ENCODE peak calls at places on chromosomes 5 and 9, in nine cellular contexts. One of them, this sample, is unnamed.

GRCh38 chr5:73039082-73039481 is 81.3 kb upstream of the TMEM171 start:
- DNase-seq in fibroblast of lung: peak; percentile 8
- DNase-seq in aorta: no peak
- DNase-seq in lower lobe of right lung: no peak
- DNase-seq in lung: no peak
- DNase-seq in tibial nerve: no peak
- DNase-seq in IMR-90: peak; percentile 13
- DNase-seq in thoracic aorta: no peak
- DNase-seq in right cardiac atrium: no peak
- DNase-seq in this sample: no peak

GRCh38 chr5:179244051-179244450 is 101.2 kb downstream of the ADAMTS2 start:
- DNase-seq in fibroblast of lung: no peak
- DNase-seq in aorta: no peak
- DNase-seq in lower lobe of right lung: no peak
- DNase-seq in lung: no peak
- DNase-seq in tibial nerve: no peak
- DNase-seq in IMR-90: no peak
- DNase-seq in thoracic aorta: no peak
- DNase-seq in right cardiac atrium: no peak
- DNase-seq in this sample: no peak

GRCh38 chr5:81408496-81408895 is 14.6 kb upstream of the ACOT12 start:
- DNase-seq in fibroblast of lung: no peak
- DNase-seq in aorta: no peak
- DNase-seq in lower lobe of right lung: no peak
- DNase-seq in lung: no peak
- DNase-seq in tibial nerve: no peak
- DNase-seq in IMR-90: no peak
- DNase-seq in thoracic aorta: no peak
- DNase-seq in right cardiac atrium: no peak
- DNase-seq in this sample: no peak

GRCh38 chr9:96344458-96345180 is 38.9 kb downstream of the SLC35D2 start:
- DNase-seq in fibroblast of lung: peak; percentile 97
- DNase-seq in aorta: no peak
- DNase-seq in lower lobe of right lung: no peak
- DNase-seq in lung: peak; percentile 38
- DNase-seq in tibial nerve: peak; percentile 34
- DNase-seq in IMR-90: peak; percentile 95
- DNase-seq in thoracic aorta: no peak
- DNase-seq in right cardiac atrium: peak; percentile 61
- DNase-seq in this sample: peak; percentile 88

GRCh38 chr5:84091400-84091799 is 293.3 kb downstream of the EDIL3 start:
- DNase-seq in fibroblast of lung: no peak
- DNase-seq in aorta: no peak
- DNase-seq in lower lobe of right lung: no peak
- DNase-seq in lung: no peak
- DNase-seq in tibial nerve: no peak
- DNase-seq in IMR-90: no peak
- DNase-seq in thoracic aorta: no peak
- DNase-seq in right cardiac atrium: no peak
- DNase-seq in this sample: peak; percentile 18

GRCh38 chr5:143682221-143682620 is 129.7 kb upstream of the HMHB1 start:
- DNase-seq in fibroblast of lung: no peak
- DNase-seq in aorta: no peak
- DNase-seq in lower lobe of right lung: no peak
- DNase-seq in lung: no peak
- DNase-seq in tibial nerve: no peak
- DNase-seq in IMR-90: peak; percentile 79
- DNase-seq in thoracic aorta: no peak
- DNase-seq in right cardiac atrium: no peak
- DNase-seq in this sample: no peak

GRCh38 chr9:77449177-77450092 is 198.7 kb downstream of the GNA14 start:
- DNase-seq in fibroblast of lung: peak; percentile 99
- DNase-seq in aorta: no peak
- DNase-seq in lower lobe of right lung: no peak
- DNase-seq in lung: peak; percentile 68
- DNase-seq in tibial nerve: no peak
- DNase-seq in IMR-90: peak; percentile 84
- DNase-seq in thoracic aorta: no peak
- DNase-seq in right cardiac atrium: peak; percentile 60
- DNase-seq in this sample: peak; percentile 80

GRCh38 chr9:134185536-134186011 is 21.2 kb upstream of the RNU6ATAC start:
- DNase-seq in fibroblast of lung: peak; percentile 30
- DNase-seq in aorta: peak; percentile 24
- DNase-seq in lower lobe of right lung: no peak
- DNase-seq in lung: no peak
- DNase-seq in tibial nerve: no peak
- DNase-seq in IMR-90: no peak
- DNase-seq in thoracic aorta: no peak
- DNase-seq in right cardiac atrium: no peak
- DNase-seq in this sample: no peak

GRCh38 chr5:180026725-180027448 is 44.7 kb downstream of the RNF130 start:
- DNase-seq in fibroblast of lung: peak; percentile 31
- DNase-seq in aorta: no peak
- DNase-seq in lower lobe of right lung: no peak
- DNase-seq in lung: no peak
- DNase-seq in tibial nerve: no peak
- DNase-seq in IMR-90: no peak
- DNase-seq in thoracic aorta: no peak
- DNase-seq in right cardiac atrium: no peak
- DNase-seq in this sample: no peak

GRCh38 chr9:69143291-69143690 is 30.8 kb upstream of the TJP2 start:
- DNase-seq in fibroblast of lung: no peak
- DNase-seq in aorta: no peak
- DNase-seq in lower lobe of right lung: no peak
- DNase-seq in lung: no peak
- DNase-seq in tibial nerve: no peak
- DNase-seq in IMR-90: no peak
- DNase-seq in thoracic aorta: no peak
- DNase-seq in right cardiac atrium: no peak
- DNase-seq in this sample: no peak

GRCh38 chr5:154209591-154210081 is 19.1 kb downstream of the GALNT10 start:
- DNase-seq in fibroblast of lung: peak; percentile 55
- DNase-seq in aorta: no peak
- DNase-seq in lower lobe of right lung: no peak
- DNase-seq in lung: no peak
- DNase-seq in tibial nerve: no peak
- DNase-seq in IMR-90: no peak
- DNase-seq in thoracic aorta: no peak
- DNase-seq in right cardiac atrium: no peak
- DNase-seq in this sample: no peak

GRCh38 chr9:129613520-129614175 is 7.3 kb downstream of the C9orf50 start:
- DNase-seq in fibroblast of lung: no peak
- DNase-seq in aorta: no peak
- DNase-seq in lower lobe of right lung: no peak
- DNase-seq in lung: no peak
- DNase-seq in tibial nerve: no peak
- DNase-seq in IMR-90: no peak
- DNase-seq in thoracic aorta: no peak
- DNase-seq in right cardiac atrium: no peak
- DNase-seq in this sample: peak; percentile 16

GRCh38 chr9:117551171-117551570 is 136.3 kb upstream of the ASTN2 start:
- DNase-seq in fibroblast of lung: no peak
- DNase-seq in aorta: no peak
- DNase-seq in lower lobe of right lung: no peak
- DNase-seq in lung: no peak
- DNase-seq in tibial nerve: no peak
- DNase-seq in IMR-90: no peak
- DNase-seq in thoracic aorta: no peak
- DNase-seq in right cardiac atrium: no peak
- DNase-seq in this sample: no peak

GRCh38 chr5:51194626-51195025 is 188.6 kb upstream of the ISL1 start:
- DNase-seq in fibroblast of lung: no peak
- DNase-seq in aorta: no peak
- DNase-seq in lower lobe of right lung: no peak
- DNase-seq in lung: no peak
- DNase-seq in tibial nerve: no peak
- DNase-seq in IMR-90: no peak
- DNase-seq in thoracic aorta: no peak
- DNase-seq in right cardiac atrium: no peak
- DNase-seq in this sample: no peak

GRCh38 chr9:131214457-131214856 is 61.9 kb downstream of the FAM78A start:
- DNase-seq in fibroblast of lung: peak; percentile 29
- DNase-seq in aorta: no peak
- DNase-seq in lower lobe of right lung: no peak
- DNase-seq in lung: no peak
- DNase-seq in tibial nerve: no peak
- DNase-seq in IMR-90: peak; percentile 62
- DNase-seq in thoracic aorta: no peak
- DNase-seq in right cardiac atrium: no peak
- DNase-seq in this sample: no peak

GRCh38 chr9:95049761-95050160 is 267.7 kb downstream of the FANCC start:
- DNase-seq in fibroblast of lung: no peak
- DNase-seq in aorta: no peak
- DNase-seq in lower lobe of right lung: no peak
- DNase-seq in lung: no peak
- DNase-seq in tibial nerve: no peak
- DNase-seq in IMR-90: no peak
- DNase-seq in thoracic aorta: no peak
- DNase-seq in right cardiac atrium: no peak
- DNase-seq in this sample: no peak

GRCh38 chr9:95048225-95049087 is 269.1 kb downstream of the FANCC start:
- DNase-seq in fibroblast of lung: peak; percentile 58
- DNase-seq in aorta: peak; percentile 84
- DNase-seq in lower lobe of right lung: peak; percentile 89
- DNase-seq in lung: peak; percentile 86
- DNase-seq in tibial nerve: peak; percentile 56
- DNase-seq in IMR-90: no peak
- DNase-seq in thoracic aorta: no peak
- DNase-seq in right cardiac atrium: peak; percentile 76
- DNase-seq in this sample: peak; percentile 87

GRCh38 chr9:95044731-95045508 is 272.6 kb downstream of the FANCC start:
- DNase-seq in fibroblast of lung: no peak
- DNase-seq in aorta: peak; percentile 80
- DNase-seq in lower lobe of right lung: peak; percentile 60
- DNase-seq in lung: no peak
- DNase-seq in tibial nerve: no peak
- DNase-seq in IMR-90: no peak
- DNase-seq in thoracic aorta: no peak
- DNase-seq in right cardiac atrium: peak; percentile 26
- DNase-seq in this sample: peak; percentile 81

GRCh38 chr9:95045751-95046150 is 271.8 kb downstream of the FANCC start:
- DNase-seq in fibroblast of lung: no peak
- DNase-seq in aorta: no peak
- DNase-seq in lower lobe of right lung: no peak
- DNase-seq in lung: no peak
- DNase-seq in tibial nerve: no peak
- DNase-seq in IMR-90: no peak
- DNase-seq in thoracic aorta: no peak
- DNase-seq in right cardiac atrium: no peak
- DNase-seq in this sample: no peak

DNA sequence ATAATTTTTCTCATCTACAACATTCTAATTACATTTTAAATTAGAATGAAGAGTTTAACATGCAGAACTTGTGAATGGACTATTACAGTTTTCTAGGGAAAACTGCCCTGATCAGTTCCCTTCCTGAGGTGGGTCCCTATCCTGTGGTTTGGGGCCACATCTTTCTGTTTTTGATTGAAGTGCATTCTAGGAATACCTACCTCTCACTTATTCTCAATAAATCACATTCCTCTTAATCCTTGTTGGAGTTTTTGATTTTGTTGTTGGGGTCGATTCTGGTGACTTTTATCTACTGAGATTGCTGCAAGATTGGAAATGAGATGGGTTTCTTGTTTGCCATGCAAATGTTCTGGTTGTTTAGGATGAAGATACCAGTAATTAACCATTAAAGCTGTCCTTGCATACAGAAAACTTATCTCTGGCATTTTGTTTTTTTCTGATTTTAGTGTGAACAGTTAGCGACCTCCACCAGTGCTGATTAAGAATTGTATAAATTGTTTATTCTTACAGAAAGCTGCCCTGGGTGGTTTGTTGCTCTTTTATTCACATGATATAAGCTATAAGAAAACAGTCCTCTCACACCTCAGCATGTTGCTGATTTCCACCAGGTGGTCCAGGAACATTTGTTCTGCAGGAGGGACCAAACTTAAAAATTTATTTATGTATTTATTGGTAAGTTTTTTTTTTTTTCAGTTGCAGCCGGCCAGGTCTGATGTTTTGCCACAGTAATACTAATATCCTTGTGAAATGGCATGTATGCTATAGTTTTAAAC is 269.9 kb downstream of the FANCC start:
- DNase-seq in fibroblast of lung: no peak
- DNase-seq in aorta: no peak
- DNase-seq in lower lobe of right lung: no peak
- DNase-seq in lung: no peak
- DNase-seq in tibial nerve: no peak
- DNase-seq in IMR-90: no peak
- DNase-seq in thoracic aorta: no peak
- DNase-seq in right cardiac atrium: no peak
- DNase-seq in this sample: no peak
- H3K4me3 ChIP-seq in fibroblast of lung: peak overlapping the region; percentile 35
- H3K4me3 ChIP-seq in aorta: peak overlapping the region; percentile 65
- H3K4me3 ChIP-seq in lower lobe of right lung: peak overlapping the region; percentile 63
- H3K4me3 ChIP-seq in lung: no peak overlapping the region
- H3K4me3 ChIP-seq in tibial nerve: peak overlapping the region; percentile 52
- H3K4me3 ChIP-seq in IMR-90: peak overlapping the region; percentile 81
- H3K4me3 ChIP-seq in thoracic aorta: peak overlapping the region; percentile 75
- H3K4me3 ChIP-seq in right cardiac atrium: peak overlapping the region; percentile 43
- H3K4me3 ChIP-seq in this sample: peak overlapping the region; percentile 73

GRCh38 chr5:55986931-55987330 is 7.8 kb downstream of the IL6ST start:
- DNase-seq in fibroblast of lung: no peak
- DNase-seq in aorta: no peak
- DNase-seq in lower lobe of right lung: no peak
- DNase-seq in lung: no peak
- DNase-seq in tibial nerve: no peak
- DNase-seq in IMR-90: no peak
- DNase-seq in thoracic aorta: no peak
- DNase-seq in right cardiac atrium: no peak
- DNase-seq in this sample: no peak
- H3K4me1 ChIP-seq in fibroblast of lung: peaks cover 4% of the 10 kb centered on the region
- H3K4me1 ChIP-seq in aorta: peaks cover 3% of the 10 kb centered on the region
- H3K4me1 ChIP-seq in lower lobe of right lung: peaks cover 74% of the 10 kb centered on the region
- H3K4me1 ChIP-seq in lung: peaks cover 19% of the 10 kb centered on the region
- H3K4me1 ChIP-seq in tibial nerve: peaks cover 14% of the 10 kb centered on the region
- H3K4me1 ChIP-seq in IMR-90: peaks cover 8% of the 10 kb centered on the region
- H3K4me1 ChIP-seq in thoracic aorta: peaks cover 29% of the 10 kb centered on the region
- H3K4me1 ChIP-seq in right cardiac atrium: peaks cover 2% of the 10 kb centered on the region
- H3K4me1 ChIP-seq in this sample: peaks cover 21% of the 10 kb centered on the region

GRCh38 chr9:124757589-124757988 is 13.5 kb downstream of the NR6A1 start:
- DNase-seq in fibroblast of lung: no peak
- DNase-seq in aorta: no peak
- DNase-seq in lower lobe of right lung: no peak
- DNase-seq in lung: no peak
- DNase-seq in tibial nerve: no peak
- DNase-seq in IMR-90: no peak
- DNase-seq in thoracic aorta: no peak
- DNase-seq in right cardiac atrium: no peak
- DNase-seq in this sample: no peak
- H3K4me3 ChIP-seq in fibroblast of lung: no peak overlapping the region
- H3K4me3 ChIP-seq in aorta: no peak overlapping the region
- H3K4me3 ChIP-seq in lower lobe of right lung: no peak overlapping the region
- H3K4me3 ChIP-seq in lung: no peak overlapping the region
- H3K4me3 ChIP-seq in tibial nerve: no peak overlapping the region
- H3K4me3 ChIP-seq in IMR-90: no peak overlapping the region
- H3K4me3 ChIP-seq in thoracic aorta: no peak overlapping the region
- H3K4me3 ChIP-seq in right cardiac atrium: no peak overlapping the region
- H3K4me3 ChIP-seq in this sample: no peak overlapping the region

DNA sequence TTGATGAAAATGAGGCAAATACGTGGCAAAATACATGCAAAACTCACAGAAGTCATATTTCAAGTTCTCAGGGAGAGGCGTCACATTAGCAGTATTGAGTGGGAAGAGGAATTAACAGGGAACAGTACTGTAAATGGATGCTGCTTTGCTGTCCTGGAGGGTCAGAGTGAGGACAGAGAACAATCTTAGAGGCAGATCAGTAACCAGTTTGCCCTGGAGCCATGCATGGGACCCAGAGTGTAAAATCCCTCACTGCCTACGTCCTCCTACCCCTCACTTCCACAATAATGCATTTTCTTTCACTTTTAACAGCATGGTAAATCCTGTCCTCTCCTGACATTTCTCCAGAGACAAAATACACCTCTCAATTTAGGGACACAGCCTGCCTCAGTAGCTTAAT is 69.8 kb downstream of the LMNB1 start:
- DNase-seq in fibroblast of lung: no peak
- DNase-seq in aorta: no peak
- DNase-seq in lower lobe of right lung: no peak
- DNase-seq in lung: no peak
- DNase-seq in tibial nerve: no peak
- DNase-seq in IMR-90: no peak
- DNase-seq in thoracic aorta: no peak
- DNase-seq in right cardiac atrium: no peak
- DNase-seq in this sample: no peak
- H3K4me1 ChIP-seq in fibroblast of lung: no peaks in the 10 kb centered on the region
- H3K4me1 ChIP-seq in aorta: no peaks in the 10 kb centered on the region
- H3K4me1 ChIP-seq in lower lobe of right lung: peaks cover 14% of the 10 kb centered on the region
- H3K4me1 ChIP-seq in lung: no peaks in the 10 kb centered on the region
- H3K4me1 ChIP-seq in tibial nerve: peaks cover 20% of the 10 kb centered on the region
- H3K4me1 ChIP-seq in IMR-90: peaks cover 1% of the 10 kb centered on the region
- H3K4me1 ChIP-seq in thoracic aorta: peaks cover 6% of the 10 kb centered on the region
- H3K4me1 ChIP-seq in right cardiac atrium: peaks cover 5% of the 10 kb centered on the region
- H3K4me1 ChIP-seq in this sample: peaks cover 9% of the 10 kb centered on the region